ENCODE peak calls at places on chromosome 10, in seven cellular contexts. Y is HCT116, U is H1, T is K562, N is HepG2, W is GM12878, J is SK-N-SH. Z is an unnamed sample.

GRCh38 chr10:129369566-129369965 is 97.5 kb upstream of the MGMT start:
- DNase-seq in U (no peak), J (peak; percentile 31), T (no peak), W (no peak), N (no peak), Y (no peak), Z (no peak)

GRCh38 chr10:96863922-96864543 is 31.9 kb downstream of the LCOR start:
- DNase-seq in Y (peak; percentile 65), T (no peak), J (no peak), W (peak; percentile 40), U (no peak), N (peak; percentile 94), Z (no peak)

GRCh38 chr10:69881202-69881601 is 79.5 kb downstream of the COL13A1 start:
- DNase-seq in T (no peak), W (no peak), N (no peak), J (no peak), Y (no peak), U (no peak), Z (no peak)

GRCh38 chr10:64211466-64211865 is 690.3 kb downstream of the REEP3 start:
- DNase-seq in W (no peak), J (no peak), T (no peak), Y (no peak), N (no peak), U (no peak), Z (no peak)

GRCh38 chr10:75612904-75613684 is 181.7 kb downstream of the LRMDA start:
- DNase-seq in Y (no peak), J (no peak), N (no peak), T (no peak), W (peak; percentile 50), U (no peak), Z (no peak)

GRCh38 chr10:70604106-70604505 is 1.6 kb upstream of the PRF1 start:
- DNase-seq in J (no peak), W (no peak), N (no peak), U (no peak), Y (no peak), T (no peak), Z (no peak)

GRCh38 chr10:5976689-5977470 is 463 bp downstream of the IL15RA start:
- DNase-seq in T (peak; percentile 81), N (no peak), W (no peak), U (no peak), Y (peak; percentile 18), J (no peak), Z (no peak)

GRCh38 chr10:124632064-124632531 is 112.1 kb downstream of the FAM53B start:
- DNase-seq in U (no peak), Y (no peak), J (peak; percentile 58), T (no peak), N (peak; percentile 8), W (no peak), Z (no peak)

GRCh38 chr10:77643795-77644468 is 6.3 kb upstream of the KCNMA1 start:
- DNase-seq in T (peak; percentile 61), U (no peak), N (peak; percentile 27), W (no peak), J (peak; percentile 54), Y (peak; percentile 49), Z (peak; percentile 46)

GRCh38 chr10:6275022-6275997 is 72.6 kb downstream of the PFKFB3 start:
- DNase-seq in T (peak; percentile 48), J (peak; percentile 36), W (peak; percentile 49), N (peak; percentile 53), Y (peak; percentile 89), U (peak; percentile 62), Z (peak; percentile 32)

GRCh38 chr10:96834121-96834520 is 2.0 kb downstream of the LCOR start:
- DNase-seq in W (no peak), J (no peak), T (no peak), U (no peak), Y (no peak), N (no peak), Z (no peak)

GRCh38 chr10:70537398-70538194 is 59.0 kb downstream of the PALD1 start:
- DNase-seq in J (no peak), N (peak; percentile 31), W (no peak), U (no peak), T (peak; percentile 64), Y (no peak), Z (no peak)

GRCh38 chr10:49768329-49768728 is 6.2 kb upstream of the OGDHL start:
- DNase-seq in J (peak; percentile 30), Y (no peak), W (no peak), T (no peak), N (no peak), U (no peak), Z (no peak)

GRCh38 chr10:99743841-99744240 is 11.8 kb downstream of the CUTC start:
- DNase-seq in T (no peak), N (no peak), U (no peak), Y (no peak), J (no peak), W (no peak), Z (no peak)

DNA sequence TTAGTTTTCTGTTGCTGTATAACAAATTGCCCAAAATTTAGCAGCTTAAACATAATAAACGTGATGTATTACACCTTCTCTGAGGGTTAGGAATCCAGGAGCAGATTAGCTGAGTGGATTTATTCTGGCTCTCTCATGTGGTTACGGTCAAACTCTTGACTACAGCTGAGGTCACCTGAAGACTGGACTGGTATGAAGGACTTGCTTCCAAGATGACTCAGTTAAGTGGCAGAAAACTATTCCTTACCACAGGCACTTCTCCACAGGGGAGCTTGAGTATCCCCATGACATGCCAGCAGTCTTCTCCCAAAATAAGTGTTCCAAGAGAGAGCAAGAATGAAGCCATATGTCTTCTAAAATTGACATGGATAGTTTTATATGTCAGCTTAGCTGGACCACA is 957.2 kb upstream of the GHITM start:
- DNase-seq in U (no peak), N (no peak), W (no peak), Y (no peak), T (no peak), J (no peak), Z (no peak)
- TF ChIP-seq YY1 in U (no peak), N (no peak), W (no peak), Y (no peak), T (no peak), J (no peak), Z (no peak)

GRCh38 chr10:32114500-32114899 is 58.3 kb upstream of the KIF5B start:
- DNase-seq in J (no peak), W (no peak), U (no peak), T (no peak), Y (no peak), N (no peak), Z (no peak)

GRCh38 chr10:32109603-32110002 is 53.4 kb upstream of the KIF5B start:
- DNase-seq in W (no peak), Y (no peak), J (no peak), T (no peak), N (no peak), U (no peak), Z (no peak)

GRCh38 chr10:32112055-32112454 is 55.8 kb upstream of the KIF5B start:
- DNase-seq in Y (peak; percentile 6), J (no peak), T (no peak), N (peak; percentile 50), U (no peak), W (no peak), Z (no peak)

GRCh38 chr10:32111585-32111984 is 55.4 kb upstream of the KIF5B start:
- DNase-seq in Y (no peak), U (no peak), N (peak; percentile 17), W (no peak), J (no peak), T (no peak), Z (no peak)

GRCh38 chr10:32110790-32111189 is 54.6 kb upstream of the KIF5B start:
- DNase-seq in J (no peak), Y (no peak), T (no peak), N (no peak), W (no peak), U (no peak), Z (no peak)
- TF ChIP-seq YY1 in J (no peak), Y (no peak), T (no peak), N (no peak), W (no peak), U (no peak), Z (no peak)

DNA sequence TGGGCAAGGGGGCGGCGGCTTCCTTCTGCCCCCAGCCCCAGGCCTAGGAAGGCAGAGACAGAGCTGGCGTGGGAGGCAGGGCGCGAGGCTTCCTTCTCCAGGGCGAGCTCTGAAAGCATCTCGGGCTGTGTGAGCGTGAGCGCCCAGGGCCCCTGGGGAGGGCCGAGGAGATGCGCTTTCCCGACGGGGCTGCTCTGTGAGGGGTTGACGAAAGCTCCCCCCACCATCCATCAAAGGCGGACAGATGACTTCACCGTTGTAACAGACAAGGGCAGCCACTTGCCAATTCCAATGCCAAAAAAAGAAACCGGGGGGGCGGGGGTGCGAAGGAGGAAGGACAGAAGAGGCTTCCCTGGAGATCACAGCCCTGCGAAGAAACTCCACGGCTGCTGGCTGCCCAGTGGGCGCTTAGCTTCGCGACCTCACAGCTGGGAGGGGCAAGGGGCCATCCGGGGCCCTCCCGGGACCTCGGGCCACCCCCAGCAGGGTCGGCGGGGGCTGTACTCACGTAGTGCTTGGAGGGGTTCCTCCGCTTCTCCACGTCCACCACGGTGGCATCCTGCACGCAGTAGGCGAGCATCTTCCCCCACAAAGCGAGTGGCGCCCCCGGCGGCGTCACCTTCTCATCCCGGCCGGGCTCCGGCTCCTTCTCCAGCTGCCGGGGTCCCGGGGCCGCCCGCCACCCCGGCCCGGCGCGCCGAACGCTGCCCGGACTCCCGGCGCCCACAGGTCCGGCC is 521 bp downstream of the SH3PXD2A start:
- DNase-seq in N (no peak), U (no peak), W (no peak), T (no peak), J (peak; percentile 65), Y (no peak), Z (no peak)
- TF ChIP-seq YY1 in N (no peak), U (no peak), W (no peak), T (no peak), J (no peak), Y (no peak), Z (no peak)

DNA sequence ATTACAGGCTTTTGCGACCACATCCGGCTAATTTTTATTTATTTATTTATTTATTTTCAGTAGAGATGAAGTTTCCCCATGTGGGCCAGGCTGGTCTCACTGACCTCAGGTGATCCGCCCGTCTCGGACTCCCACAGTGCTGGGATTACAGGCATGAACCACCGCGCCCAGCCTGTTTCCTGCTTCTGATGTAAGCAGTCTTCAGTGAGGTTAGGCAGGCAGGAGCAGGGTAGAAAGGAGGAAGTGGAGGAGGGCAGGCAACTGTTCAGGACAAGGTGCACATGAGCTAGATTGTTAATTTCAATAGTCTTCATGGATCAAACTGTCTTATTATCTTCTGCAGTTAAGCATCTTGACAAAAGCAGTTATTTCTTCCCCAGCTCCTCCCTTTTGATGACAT is 605.0 kb downstream of the CCSER2 start:
- DNase-seq in U (no peak), N (no peak), T (no peak), J (no peak), Y (no peak), W (no peak), Z (no peak)
- TF ChIP-seq YY1 in U (no peak), N (no peak), T (no peak), J (no peak), Y (no peak), W (no peak), Z (no peak)

DNA sequence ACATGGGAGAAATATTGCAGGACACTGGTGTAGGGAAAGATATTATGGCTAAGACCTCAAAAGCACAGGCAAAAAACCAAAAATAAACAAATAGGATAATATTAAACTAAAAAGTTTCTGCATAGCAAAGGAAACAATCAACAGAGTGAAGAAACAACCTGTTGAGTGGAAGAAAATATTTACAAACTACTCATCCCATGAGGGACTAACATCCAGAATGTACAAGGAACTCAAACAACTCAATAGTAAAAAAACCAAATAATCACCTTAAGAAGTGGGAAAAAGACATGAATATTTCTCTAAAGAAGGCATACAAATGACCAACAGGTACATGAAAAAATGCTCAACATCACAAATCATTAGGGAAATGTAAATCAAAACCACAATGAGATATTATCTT is 10.0 kb upstream of the RAB18 start:
- DNase-seq in J (no peak), W (no peak), T (no peak), U (no peak), Y (no peak), N (no peak), Z (no peak)
- TF ChIP-seq YY1 in J (no peak), W (no peak), T (no peak), U (no peak), Y (no peak), N (no peak), Z (no peak)

Z was measured in NT2/D1.